ENCODE peak calls at places on chromosomes 4 and X, in four cellular contexts. One of them, this sample, is unnamed.
A peak's percentile ranks its signal among the peaks of the same experiment; 100 is the strongest.

GRCh38 chr4:23614284-23614892 is 275.5 kb downstream of the PPARGC1A start:
- DNase-seq in T follicular helper cell: no peak
- DNase-seq in mammary epithelial cell: peak; percentile 0
- DNase-seq in RCC 7860: peak; percentile 41
- DNase-seq in this sample: no peak

GRCh38 chr4:155819066-155819465 is 47.0 kb downstream of the ASIC5 start:
- DNase-seq in T follicular helper cell: no peak
- DNase-seq in mammary epithelial cell: no peak
- DNase-seq in RCC 7860: no peak
- DNase-seq in this sample: no peak

GRCh38 chr4:2750719-2751605 is 5.2 kb downstream of the TNIP2 start:
- DNase-seq in T follicular helper cell: no peak
- DNase-seq in mammary epithelial cell: no peak
- DNase-seq in RCC 7860: no peak
- DNase-seq in this sample: no peak

GRCh38 chr4:146124023-146124680 is 51.4 kb upstream of the LSM6 start:
- DNase-seq in T follicular helper cell: no peak
- DNase-seq in mammary epithelial cell: no peak
- DNase-seq in RCC 7860: no peak
- DNase-seq in this sample: no peak

GRCh38 chr4:53716011-53716410 is 124.7 kb upstream of the LNX1 start:
- DNase-seq in T follicular helper cell: no peak
- DNase-seq in mammary epithelial cell: no peak
- DNase-seq in RCC 7860: no peak
- DNase-seq in this sample: no peak

GRCh38 chr4:55636622-55636999 is 513 bp upstream of the NMU start:
- DNase-seq in T follicular helper cell: no peak
- DNase-seq in mammary epithelial cell: no peak
- DNase-seq in RCC 7860: no peak
- DNase-seq in this sample: no peak

GRCh38 chr4:189202182-189202868 is 738.3 kb upstream of the FRG1 start:
- DNase-seq in T follicular helper cell: no peak
- DNase-seq in mammary epithelial cell: peak; percentile 59
- DNase-seq in RCC 7860: peak; percentile 15
- DNase-seq in this sample: peak; percentile 64

GRCh38 chrX:31038585-31039326 is 33.1 kb downstream of the FTHL17 start:
- DNase-seq in T follicular helper cell: no peak
- DNase-seq in mammary epithelial cell: peak; percentile 6
- DNase-seq in RCC 7860: peak; percentile 4
- DNase-seq in this sample: peak; percentile 29

GRCh38 chrX:9611436-9612145 is 146.7 kb downstream of the TBL1X start:
- DNase-seq in T follicular helper cell: no peak
- DNase-seq in mammary epithelial cell: no peak
- DNase-seq in RCC 7860: no peak
- DNase-seq in this sample: no peak

GRCh38 chrX:87392369-87392768 is 125.2 kb upstream of the KLHL4 start:
- DNase-seq in T follicular helper cell: no peak
- DNase-seq in mammary epithelial cell: no peak
- DNase-seq in RCC 7860: no peak
- DNase-seq in this sample: no peak

GRCh38 chr4:76022031-76022430 is 1.3 kb downstream of the CXCL10 start:
- DNase-seq in T follicular helper cell: no peak
- DNase-seq in mammary epithelial cell: no peak
- DNase-seq in RCC 7860: no peak
- DNase-seq in this sample: no peak

GRCh38 chrX:72121381-72121780 is 10.3 kb downstream of the RTL5 start:
- DNase-seq in T follicular helper cell: no peak
- DNase-seq in mammary epithelial cell: peak; percentile 39
- DNase-seq in RCC 7860: peak; percentile 45
- DNase-seq in this sample: no peak

GRCh38 chr4:150033937-150034336 is 44.3 kb upstream of the DCLK2 start:
- DNase-seq in T follicular helper cell: no peak
- DNase-seq in mammary epithelial cell: peak; percentile 25
- DNase-seq in RCC 7860: no peak
- DNase-seq in this sample: no peak

GRCh38 chr4:128061566-128062536 is 739 bp downstream of the LARP1B start:
- DNase-seq in T follicular helper cell: peak; percentile 41
- DNase-seq in mammary epithelial cell: peak; percentile 69
- DNase-seq in RCC 7860: peak; percentile 51
- DNase-seq in this sample: peak; percentile 64

GRCh38 chr4:77349796-77350195 is 192.8 kb downstream of the CCNG2 start:
- DNase-seq in T follicular helper cell: no peak
- DNase-seq in mammary epithelial cell: peak; percentile 82
- DNase-seq in RCC 7860: peak; percentile 60
- DNase-seq in this sample: peak; percentile 8

GRCh38 chr4:107709916-107710315 is 10.1 kb downstream of the PAPSS1 start:
- DNase-seq in T follicular helper cell: no peak
- DNase-seq in mammary epithelial cell: peak; percentile 35
- DNase-seq in RCC 7860: no peak
- DNase-seq in this sample: no peak

GRCh38 chr4:163492951-163493504 is 1.5 kb upstream of the TMA16 start:
- DNase-seq in T follicular helper cell: no peak
- DNase-seq in mammary epithelial cell: no peak
- DNase-seq in RCC 7860: no peak
- DNase-seq in this sample: peak; percentile 4

GRCh38 chr4:86261634-86262033 is 98.2 kb downstream of the MAPK10 start:
- DNase-seq in T follicular helper cell: no peak
- DNase-seq in mammary epithelial cell: no peak
- DNase-seq in RCC 7860: no peak
- DNase-seq in this sample: no peak

GRCh38 chr4:24594887-24595286 is 10.5 kb upstream of the DHX15 start:
- DNase-seq in T follicular helper cell: no peak
- DNase-seq in mammary epithelial cell: peak; percentile 19
- DNase-seq in RCC 7860: peak; percentile 37
- DNase-seq in this sample: no peak

GRCh38 chr4:48909697-48910096 is 3.1 kb upstream of the OCIAD2 start:
- DNase-seq in T follicular helper cell: no peak
- DNase-seq in mammary epithelial cell: peak; percentile 99
- DNase-seq in RCC 7860: peak; percentile 99
- DNase-seq in this sample: peak; percentile 92

GRCh38 chr4:142567199-142567598 is 278.9 kb downstream of the INPP4B start:
- DNase-seq in T follicular helper cell: peak; percentile 32
- DNase-seq in mammary epithelial cell: no peak
- DNase-seq in RCC 7860: no peak
- DNase-seq in this sample: no peak

GRCh38 chrX:153179131-153179530 is at the start of gene MAGEA1:
- DNase-seq in T follicular helper cell: no peak
- DNase-seq in mammary epithelial cell: no peak
- DNase-seq in RCC 7860: no peak
- DNase-seq in this sample: no peak

GRCh38 chr4:67558493-67558892 is at the start of gene STAP1:
- DNase-seq in T follicular helper cell: no peak
- DNase-seq in mammary epithelial cell: no peak
- DNase-seq in RCC 7860: no peak
- DNase-seq in this sample: no peak

GRCh38 chr4:73603307-73603710 is 16.9 kb downstream of the RASSF6 start:
- DNase-seq in T follicular helper cell: no peak
- DNase-seq in mammary epithelial cell: peak; percentile 25
- DNase-seq in RCC 7860: peak; percentile 79
- DNase-seq in this sample: no peak

GRCh38 chr4:102663073-102663472 is 97.7 kb downstream of the MANBA start:
- DNase-seq in T follicular helper cell: no peak
- DNase-seq in mammary epithelial cell: peak; percentile 72
- DNase-seq in RCC 7860: peak; percentile 58
- DNase-seq in this sample: peak; percentile 69

GRCh38 chrX:154834562-154834961 is at the start of gene SMIM9:
- DNase-seq in T follicular helper cell: no peak
- DNase-seq in mammary epithelial cell: no peak
- DNase-seq in RCC 7860: no peak
- DNase-seq in this sample: no peak

GRCh38 chr4:166198041-166198440 is 325.0 kb downstream of the TLL1 start:
- DNase-seq in T follicular helper cell: no peak
- DNase-seq in mammary epithelial cell: no peak
- DNase-seq in RCC 7860: no peak
- DNase-seq in this sample: no peak

GRCh38 chr4:7255488-7255881 is 63.1 kb downstream of the SORCS2 start:
- DNase-seq in T follicular helper cell: no peak
- DNase-seq in mammary epithelial cell: no peak
- DNase-seq in RCC 7860: no peak
- DNase-seq in this sample: no peak

GRCh38 chrX:45068555-45068954 is 132.1 kb downstream of the DIPK2B start:
- DNase-seq in T follicular helper cell: no peak
- DNase-seq in mammary epithelial cell: no peak
- DNase-seq in RCC 7860: peak; percentile 5
- DNase-seq in this sample: no peak

GRCh38 chrX:97909245-97909644 is 1025.5 kb downstream of the RPA4 start:
- DNase-seq in T follicular helper cell: no peak
- DNase-seq in mammary epithelial cell: no peak
- DNase-seq in RCC 7860: no peak
- DNase-seq in this sample: no peak

GRCh38 chrX:12971282-12972003 is 3.5 kb upstream of the TMSB4X start:
- DNase-seq in T follicular helper cell: no peak
- DNase-seq in mammary epithelial cell: no peak
- DNase-seq in RCC 7860: no peak
- DNase-seq in this sample: no peak

GRCh38 chr4:76060506-76060905 is 14.0 kb upstream of the ART3 start:
- DNase-seq in T follicular helper cell: no peak
- DNase-seq in mammary epithelial cell: no peak
- DNase-seq in RCC 7860: no peak
- DNase-seq in this sample: no peak

GRCh38 chrX:24646745-24647182 is 383 bp downstream of the PCYT1B start:
- DNase-seq in T follicular helper cell: no peak
- DNase-seq in mammary epithelial cell: no peak
- DNase-seq in RCC 7860: no peak
- DNase-seq in this sample: peak; percentile 0

This sample was measured in RWPE1.